ENCODE peak calls at places on chromosomes 16 and 17, in eight cellular contexts. K is cardiac muscle cell; L is CD8-positive, alpha-beta T cell; S is neural progenitor cell; B is Panc1; E is hepatocyte; G is fibroblast of lung; T is right cardiac atrium. J is an unnamed sample. For H3K4me1, the result is how much of the 10 kb centered on the place peaks cover.

GRCh38 chr16:78789556-78789955 is 690.1 kb downstream of the WWOX start:
- DNase-seq in K (no peak), L (no peak), S (no peak), B (no peak), E (no peak), G (no peak), T (no peak), J (no peak)

GRCh38 chr16:58114827-58115825 is 14.1 kb downstream of the CFAP20 start:
- DNase-seq in K (peak), L (no peak), S (no peak), B (no peak), E (peak), G (peak), T (no peak), J (no peak)

GRCh38 chr16:66116163-66116792 is 250.2 kb upstream of the CDH5 start:
- DNase-seq in K (peak), L (no peak), S (no peak), B (no peak), E (no peak), G (peak), T (no peak), J (no peak)

GRCh38 chr16:67902831-67903230 is 9.8 kb downstream of the PSKH1 start:
- DNase-seq in K (no peak), L (no peak), S (no peak), B (no peak), E (no peak), G (no peak), T (no peak), J (no peak)

GRCh38 chr16:1990336-1991134 is 765 bp downstream of the SYNGR3 start:
- DNase-seq in K (no peak), L (peak), S (peak), B (no peak), E (peak), G (no peak), T (no peak), J (peak)

GRCh38 chr17:31926100-31926729 is 10.6 kb upstream of the SUZ12 start:
- DNase-seq in K (no peak), L (no peak), S (no peak), B (no peak), E (no peak), G (no peak), T (no peak), J (no peak)

GRCh38 chr17:71163121-71163812 is 957.6 kb upstream of the SOX9 start:
- DNase-seq in K (peak), L (no peak), S (no peak), B (no peak), E (peak), G (peak), T (no peak), J (peak)

GRCh38 chr17:5798104-5798503 is 213.8 kb upstream of the NLRP1 start:
- DNase-seq in K (no peak), L (no peak), S (no peak), B (no peak), E (no peak), G (no peak), T (no peak), J (no peak)

GRCh38 chr16:69035375-69035774 is 70.1 kb upstream of the HAS3 start:
- DNase-seq in K (no peak), L (no peak), S (no peak), B (no peak), E (no peak), G (no peak), T (no peak), J (no peak)

GRCh38 chr17:19978206-19978802 is 676 bp upstream of the AKAP10 start:
- DNase-seq in K (no peak), L (peak), S (no peak), B (no peak), E (peak), G (no peak), T (no peak), J (peak)

GRCh38 chr17:19977360-19978205 is at the start of gene AKAP10:
- DNase-seq in K (peak), L (peak), S (peak), B (no peak), E (peak), G (peak), T (peak), J (peak)

GRCh38 chr17:19975601-19976000 is 2.0 kb downstream of the AKAP10 start:
- DNase-seq in K (no peak), L (no peak), S (no peak), B (no peak), E (no peak), G (no peak), T (no peak), J (no peak)

GRCh38 chr17:19979917-19980770 is 2.5 kb upstream of the AKAP10 start:
- DNase-seq in K (peak), L (no peak), S (peak), B (no peak), E (peak), G (no peak), T (peak), J (peak)

DNA sequence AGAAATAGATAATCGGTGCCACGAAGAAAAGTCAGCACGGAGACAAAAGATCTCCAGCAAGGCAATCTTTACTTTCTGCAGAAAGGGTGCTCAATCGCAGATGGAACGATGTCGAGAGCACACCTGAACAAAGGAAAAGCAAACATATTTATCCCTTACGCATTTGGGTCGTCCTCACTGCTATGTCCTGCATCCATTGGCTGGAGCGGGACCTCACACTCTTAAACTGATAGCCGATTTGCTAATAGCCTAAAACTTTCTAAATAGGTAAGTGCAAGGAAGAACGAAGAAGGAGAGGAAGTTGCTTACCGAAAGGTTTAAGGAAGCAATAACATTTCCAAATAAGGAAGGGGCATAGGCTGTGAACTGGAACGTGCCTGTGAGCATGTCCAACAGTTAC is 1.2 kb upstream of the AKAP10 start:
- DNase-seq in K (no peak), L (no peak), S (no peak), B (no peak), E (no peak), G (no peak), T (no peak), J (no peak)
- H3K27ac ChIP-seq in K (no peak), L (no peak), S (no peak), B (peak), E (peak), G (no peak), T (no peak), J (peak)

GRCh38 chr16:88901718-88902337 is 35.4 kb upstream of the PABPN1L start:
- DNase-seq in K (no peak), L (no peak), S (no peak), B (no peak), E (no peak), G (no peak), T (no peak), J (no peak)

GRCh38 chr16:88905563-88905962 is 39.1 kb upstream of the PABPN1L start:
- DNase-seq in K (no peak), L (no peak), S (peak), B (no peak), E (peak), G (no peak), T (no peak), J (no peak)

GRCh38 chr16:88902744-88903143 is 36.3 kb upstream of the PABPN1L start:
- DNase-seq in K (no peak), L (no peak), S (no peak), B (no peak), E (no peak), G (no peak), T (no peak), J (no peak)

GRCh38 chr16:88904676-88905365 is 38.4 kb upstream of the PABPN1L start:
- DNase-seq in K (no peak), L (no peak), S (no peak), B (no peak), E (no peak), G (no peak), T (no peak), J (no peak)

DNA sequence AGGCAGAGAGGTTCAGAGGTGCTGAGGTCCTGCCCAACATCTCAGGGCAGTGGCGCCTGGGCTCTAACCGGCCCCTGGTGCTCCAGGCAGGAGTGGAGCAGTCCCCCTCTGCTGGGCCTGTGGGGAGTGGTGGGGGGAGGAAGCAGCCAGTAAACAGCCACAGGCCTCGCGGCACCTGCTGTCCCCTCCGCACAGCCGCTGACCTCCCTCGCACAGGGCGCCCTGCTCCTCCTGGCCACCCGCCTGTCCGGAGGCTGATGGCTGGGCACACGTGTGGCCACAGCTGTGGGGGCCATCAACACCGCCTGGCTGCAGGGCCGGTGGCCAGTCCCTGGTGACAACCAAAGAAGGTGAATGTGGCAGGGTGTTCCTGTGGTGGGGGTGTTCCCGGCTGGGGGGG is 36.8 kb upstream of the PABPN1L start:
- DNase-seq in K (no peak), L (no peak), S (no peak), B (no peak), E (no peak), G (no peak), T (no peak), J (no peak)
- H3K4me3 ChIP-seq in K (no peak), L (no peak), S (no peak), B (no peak), E (no peak), G (no peak), T (no peak), J (no peak)

DNA sequence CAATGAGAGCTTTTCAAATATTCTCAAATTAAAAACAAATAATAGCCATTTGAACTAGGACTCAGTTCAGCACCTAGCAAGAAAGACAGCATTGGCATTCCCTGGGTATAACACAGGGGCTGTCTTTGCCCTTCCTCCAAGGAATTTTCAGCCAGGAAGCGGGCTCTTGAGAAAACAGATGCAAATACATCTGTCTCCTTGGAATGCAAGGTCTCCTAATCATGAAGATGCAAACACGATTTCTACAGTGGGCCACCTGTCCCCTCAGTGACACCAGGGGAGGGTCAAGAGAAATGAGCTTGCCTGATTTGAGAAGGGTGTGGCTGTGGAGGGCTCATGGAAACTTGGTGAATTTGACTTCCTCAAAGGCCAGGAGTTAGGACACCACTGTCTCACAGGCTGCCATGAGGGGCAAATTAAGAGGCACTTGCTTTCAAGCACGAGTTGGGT is 24.5 kb upstream of the SUPT4H1 start:
- DNase-seq in K (no peak), L (no peak), S (no peak), B (no peak), E (no peak), G (no peak), T (no peak), J (peak)
- H3K4me1 ChIP-seq in K (under half), L (under half), S (under half), B (under half), E (half or more), G (under half), T (under half), J (under half)

GRCh38 chr17:61201211-61201610 is 198.4 kb upstream of the TBX2 start:
- DNase-seq in K (peak), L (no peak), S (no peak), B (peak), E (peak), G (peak), T (no peak), J (no peak)
- H3K27ac ChIP-seq in K (no peak), L (no peak), S (no peak), B (peak), E (peak), G (peak), T (peak), J (no peak)

J was measured in colonic mucosa.